ENCODE peak calls at places on chromosomes 13 and 19, in eight cellular contexts. L is AG09319, G is uterus, F is GM06990, B is fibroblast of mammary gland, R is head of caudate nucleus, J is HAP-1, M is NCI-H510A treated with DMSO at 0.1 percent for 48 hours. H is an unnamed sample.

GRCh38 chr19:41591951-41592562 is 16.1 kb downstream of the CEACAM21 start:
- DNase-seq in L (no peak), M (no peak), B (no peak), R (no peak), G (no peak), J (no peak), F (no peak), H (no peak)

GRCh38 chr13:94480672-94481145 is 1.2 kb upstream of the DCT start:
- DNase-seq in B (peak; percentile 87), M (no peak), L (no peak), G (no peak), J (no peak), F (no peak), R (no peak), H (no peak)

GRCh38 chr19:30225615-30226463 is 146.3 kb upstream of the ZNF536 start:
- DNase-seq in G (no peak), M (no peak), L (no peak), B (no peak), R (no peak), F (no peak), J (peak; percentile 57), H (no peak)

GRCh38 chr13:94384217-94384905 is 95.1 kb downstream of the DCT start:
- DNase-seq in R (no peak), L (no peak), B (no peak), M (no peak), G (no peak), F (no peak), J (no peak), H (no peak)

GRCh38 chr19:9945319-9945966 is 9.1 kb upstream of the OLFM2 start:
- DNase-seq in M (no peak), L (peak; percentile 98), B (peak; percentile 100), F (no peak), R (peak; percentile 47), G (peak; percentile 97), J (no peak), H (peak; percentile 75)

GRCh38 chr13:114319441-114319871 is 5.2 kb downstream of the CHAMP1 start:
- DNase-seq in F (no peak), G (no peak), J (no peak), L (peak; percentile 30), R (no peak), M (no peak), B (peak; percentile 88), H (no peak)

GRCh38 chr19:35715981-35716734 is 1.6 kb upstream of the KMT2B start:
- DNase-seq in G (peak; percentile 68), M (no peak), B (no peak), F (no peak), L (no peak), R (peak; percentile 65), J (no peak), H (peak; percentile 68)

GRCh38 chr13:106426909-106427308 is 108.6 kb downstream of the EFNB2 start:
- DNase-seq in F (no peak), G (no peak), B (no peak), M (no peak), J (no peak), L (no peak), R (no peak), H (no peak)

GRCh38 chr13:37144661-37145060 is 39.2 kb upstream of the CSNK1A1L start:
- DNase-seq in J (no peak), R (no peak), G (no peak), B (peak; percentile 87), L (no peak), M (no peak), F (no peak), H (no peak)

GRCh38 chr13:37706041-37706440 is 107.5 kb upstream of the POSTN start:
- DNase-seq in G (no peak), L (no peak), B (no peak), M (no peak), R (no peak), F (no peak), J (no peak), H (no peak)

GRCh38 chr19:56193981-56194380 is 3.6 kb downstream of the ZSCAN5B start:
- DNase-seq in M (no peak), F (no peak), B (no peak), R (no peak), G (no peak), J (no peak), L (no peak), H (no peak)

GRCh38 chr19:2648528-2648937 is 54.0 kb downstream of the GNG7 start:
- DNase-seq in R (peak; percentile 83), F (peak; percentile 68), G (peak; percentile 64), M (peak; percentile 31), J (peak; percentile 84), L (peak; percentile 49), B (peak; percentile 76), H (peak; percentile 70)

GRCh38 chr13:67549331-67549730 is 319.2 kb upstream of the PCDH9 start:
- DNase-seq in M (no peak), F (no peak), G (no peak), J (no peak), L (no peak), B (peak; percentile 68), R (no peak), H (no peak)

GRCh38 chr19:17405250-17406038 is at the start of gene BST2:
- DNase-seq in J (peak; percentile 82), L (no peak), M (no peak), B (no peak), R (no peak), F (peak; percentile 76), G (peak; percentile 75), H (no peak)

GRCh38 chr19:36110487-36111199 is at the start of gene OVOL3:
- DNase-seq in L (no peak), G (no peak), J (no peak), M (no peak), R (no peak), B (no peak), F (no peak), H (no peak)

GRCh38 chr19:2982983-2983350 is 5.6 kb downstream of the TLE6 start:
- DNase-seq in R (peak; percentile 54), M (peak; percentile 4), G (peak; percentile 91), B (peak; percentile 91), F (no peak), L (peak; percentile 69), J (peak; percentile 46), H (peak; percentile 54)

GRCh38 chr19:1221141-1221903 is 15.7 kb downstream of the STK11 start:
- DNase-seq in F (no peak), M (no peak), G (peak; percentile 65), J (peak; percentile 59), B (peak; percentile 65), L (no peak), R (peak; percentile 62), H (peak; percentile 52)

GRCh38 chr19:18460313-18460712 is 22.4 kb upstream of the ISYNA1 start:
- DNase-seq in R (no peak), M (no peak), G (peak; percentile 81), B (peak; percentile 90), F (no peak), L (no peak), J (no peak), H (no peak)

H was measured in hypothalamus.